ENCODE peak calls at places on chromosome 6, in seven cellular contexts. R is midbrain; N is DMS79; O is HFFc6; U is T-helper 9 cell; L is T-cell; T is activated T-cell treated with anti-CD3 and anti-CD28 coated beads, Interleukin-2, amount 50 U/mL, for 4 hours. H is an unnamed sample.

GRCh38 chr6:44444853-44445252 is 57.3 kb downstream of the CDC5L start:
- DNase-seq in R (no peak), N (no peak), O (no peak), U (no peak), L (no peak), T (no peak), H (no peak)

GRCh38 chr6:131262060-131262459 is 126.8 kb downstream of the AKAP7 start:
- DNase-seq in R (no peak), N (no peak), O (no peak), U (no peak), L (no peak), T (no peak), H (no peak)

GRCh38 chr6:22113046-22113766 is 183.6 kb downstream of the PRL start:
- DNase-seq in R (no peak), N (no peak), O (peak; percentile 96), U (no peak), L (no peak), T (no peak), H (no peak)

GRCh38 chr6:18551228-18551627 is 164.1 kb downstream of the RNF144B start:
- DNase-seq in R (no peak), N (no peak), O (peak; percentile 69), U (no peak), L (no peak), T (no peak), H (no peak)

GRCh38 chr6:29926795-29927427 is 15.4 kb upstream of the HLA-A start:
- DNase-seq in R (no peak), N (peak; percentile 43), O (peak; percentile 57), U (peak; percentile 82), L (peak; percentile 69), T (peak; percentile 68), H (peak; percentile 82)

GRCh38 chr6:56642366-56643261 is at the start of gene DST:
- DNase-seq in R (no peak), N (no peak), O (peak; percentile 92), U (no peak), L (no peak), T (no peak), H (no peak)

GRCh38 chr6:109579361-109579760 is 96.3 kb upstream of the ZBTB24 start:
- DNase-seq in R (no peak), N (no peak), O (no peak), U (no peak), L (no peak), T (no peak), H (no peak)

GRCh38 chr6:14652536-14652935 is 535.0 kb downstream of the CD83 start:
- DNase-seq in R (no peak), N (no peak), O (no peak), U (no peak), L (no peak), T (no peak), H (no peak)

GRCh38 chr6:12163149-12163548 is 127.0 kb upstream of the EDN1 start:
- DNase-seq in R (no peak), N (no peak), O (no peak), U (peak; percentile 4), L (peak; percentile 46), T (no peak), H (no peak)

H was measured in stimulated activated CD4-positive, alpha-beta T cell treated with anti-CD3 and anti-CD28 coated beads, Interleukin-4, amount 100 ng/mL, for 1 hour.